ENCODE peak calls at places on chromosomes 3 and 15, in six cellular contexts. D is neural crest cell, J is NCI-H1417, Q is ELR, V is A549, E is HTR-8/SVneo. Y is an unnamed sample.

GRCh38 chr15:53473886-53474285 is 285.6 kb downstream of the WDR72 start:
- DNase-seq in D (no peak), V (no peak), Q (no peak), E (no peak), J (no peak), Y (no peak)

GRCh38 chr3:196524527-196524926 is 9.4 kb upstream of the SMCO1 start:
- DNase-seq in D (no peak), Q (peak), V (no peak), J (no peak), E (no peak), Y (no peak)

GRCh38 chr15:44033894-44034293 is 161.2 kb downstream of the FRMD5 start:
- DNase-seq in E (no peak), Q (peak), J (no peak), D (no peak), V (peak), Y (no peak)

GRCh38 chr3:105513042-105513441 is 146.3 kb downstream of the ALCAM start:
- DNase-seq in D (no peak), E (peak), Q (peak), J (no peak), V (no peak), Y (no peak)

GRCh38 chr3:127108796-127109195 is 84.1 kb upstream of the PRR23E start:
- DNase-seq in V (no peak), D (no peak), J (no peak), E (no peak), Q (no peak), Y (no peak)

GRCh38 chr3:63644212-63644777 is 8.2 kb upstream of the SNTN start:
- DNase-seq in J (no peak), Q (no peak), V (no peak), D (no peak), E (no peak), Y (no peak)

GRCh38 chr15:55588070-55588817 is at the start of gene PYGO1:
- DNase-seq in D (peak), Q (peak), J (peak), V (peak), E (peak), Y (no peak)

GRCh38 chr3:19644405-19644804 is 289.6 kb downstream of the EFHB start:
- DNase-seq in V (no peak), J (peak), Q (no peak), D (no peak), E (no peak), Y (no peak)

GRCh38 chr15:41969851-41970431 is 2.4 kb downstream of the EHD4 start:
- DNase-seq in J (no peak), D (no peak), Q (peak), E (no peak), V (no peak), Y (no peak)

GRCh38 chr3:121894191-121894990 is at the start of gene SLC15A2:
- DNase-seq in J (no peak), Q (no peak), V (no peak), D (no peak), E (no peak), Y (peak)

GRCh38 chr15:76169013-76169412 is 109.2 kb downstream of the TMEM266 start:
- DNase-seq in J (no peak), V (peak), E (no peak), D (no peak), Q (peak), Y (no peak)

GRCh38 chr3:152148579-152148978 is 120.2 kb upstream of the MBNL1 start:
- DNase-seq in J (no peak), V (no peak), D (no peak), Q (no peak), E (no peak), Y (no peak)

GRCh38 chr3:46334911-46335478 is 18.9 kb upstream of the CCR2 start:
- DNase-seq in E (no peak), Q (peak), V (no peak), J (no peak), D (no peak), Y (no peak)

GRCh38 chr15:74613089-74613952 is 2.3 kb upstream of the CLK3 start:
- DNase-seq in V (no peak), D (no peak), E (no peak), Q (no peak), J (no peak), Y (no peak)

GRCh38 chr3:183298708-183299153 is 45.7 kb downstream of the B3GNT5 start:
- DNase-seq in Q (peak), E (peak), V (peak), D (no peak), J (no peak), Y (peak)

Y was measured in dorsolateral prefrontal cortex.